ENCODE peak calls at places on chromosomes 11 and 22, in four cellular contexts. K is CD8-positive, alpha-beta memory T cell; Q is astrocyte; M is kidney. H is an unnamed sample. For H3K36me3, the result is how much of the 10 kb centered on the place peaks cover.

GRCh38 chr11:45678962-45679361 is 13.5 kb upstream of the CHST1 start:
- DNase-seq in K (no peak), Q (no peak), M (peak), H (no peak)

GRCh38 chr11:94325681-94326080 is 21.3 kb downstream of the IZUMO1R start:
- DNase-seq in K (peak), Q (no peak), M (no peak), H (peak)

GRCh38 chr11:75142714-75143419 is 8.0 kb upstream of the SLCO2B1 start:
- DNase-seq in K (peak), Q (peak), M (peak), H (peak)

GRCh38 chr22:23938328-23939016 is 22.5 kb downstream of the GSTT2B start:
- DNase-seq in K (no peak), Q (no peak), M (no peak), H (peak)

GRCh38 chr22:45357492-45357891 is 47.8 kb downstream of the FAM118A start:
- DNase-seq in K (no peak), Q (no peak), M (no peak), H (no peak)

GRCh38 chr22:49971232-49972162 is 10.9 kb downstream of the PIM3 start:
- DNase-seq in K (no peak), Q (no peak), M (peak), H (no peak)

GRCh38 chr11:60873533-60873932 is 6.2 kb downstream of the ZP1 start:
- DNase-seq in K (no peak), Q (no peak), M (no peak), H (no peak)

GRCh38 chr22:40753114-40753513 is 66.0 kb downstream of the SLC25A17 start:
- DNase-seq in K (no peak), Q (no peak), M (no peak), H (no peak)

GRCh38 chr22:45577746-45578523 is 75.3 kb downstream of the FBLN1 start:
- DNase-seq in K (peak), Q (peak), M (peak), H (peak)

GRCh38 chr11:68436985-68437926 is 23.3 kb upstream of the PPP6R3 start:
- DNase-seq in K (no peak), Q (peak), M (no peak), H (peak)

GRCh38 chr11:64220798-64221197 is 5.2 kb downstream of the TRPT1 start:
- DNase-seq in K (no peak), Q (no peak), M (no peak), H (no peak)

GRCh38 chr22:38110863-38111852 is 674 bp upstream of the BAIAP2L2 start:
- DNase-seq in K (no peak), Q (no peak), M (peak), H (no peak)

GRCh38 chr11:74769058-74769457 is 20.4 kb downstream of the RNF169 start:
- DNase-seq in K (no peak), Q (no peak), M (no peak), H (no peak)

GRCh38 chr11:2428322-2428795 is 16.0 kb downstream of the TRPM5 start:
- DNase-seq in K (peak), Q (peak), M (peak), H (peak)

GRCh38 chr11:91133361-91133760 is 910.5 kb upstream of the CHORDC1 start:
- DNase-seq in K (no peak), Q (peak), M (no peak), H (no peak)

GRCh38 chr11:34126959-34127848 is 21.8 kb downstream of the NAT10 start:
- DNase-seq in K (no peak), Q (no peak), M (no peak), H (peak)

GRCh38 chr11:110366234-110366633 is 63.5 kb upstream of the FDX1 start:
- DNase-seq in K (no peak), Q (peak), M (peak), H (peak)

GRCh38 chr11:121318848-121319834 is 26.6 kb downstream of the SC5D start:
- DNase-seq in K (no peak), Q (peak), M (no peak), H (peak)

GRCh38 chr22:39396156-39396796 is 3.3 kb upstream of the TAB1 start:
- DNase-seq in K (no peak), Q (no peak), M (peak), H (peak)

GRCh38 chr11:8382436-8383053 is 118.9 kb upstream of the LMO1 start:
- DNase-seq in K (no peak), Q (peak), M (no peak), H (peak)

GRCh38 chr11:112584674-112585073 is 324.0 kb upstream of the PLET1 start:
- DNase-seq in K (no peak), Q (no peak), M (no peak), H (peak)

GRCh38 chr11:121517996-121518395 is 65.2 kb upstream of the SORL1-AS1 start:
- DNase-seq in K (no peak), Q (no peak), M (no peak), H (no peak)

GRCh38 chr11:46800177-46800576 is 45.9 kb downstream of the CKAP5 start:
- DNase-seq in K (no peak), Q (no peak), M (no peak), H (no peak)

GRCh38 chr22:30968015-30968923 is at the start of gene MORC2:
- DNase-seq in K (no peak), Q (peak), M (peak), H (peak)
- H3K36me3 ChIP-seq in K (under half), Q (under half), M (under half), H (under half)

GRCh38 chr11:72703281-72704008 is 29.2 kb upstream of the PDE2A start:
- DNase-seq in K (no peak), Q (peak), M (peak), H (no peak)

GRCh38 chr11:72701466-72701865 is 27.2 kb upstream of the PDE2A start:
- DNase-seq in K (no peak), Q (no peak), M (peak), H (no peak)

GRCh38 chr11:72704028-72704782 is 30.0 kb upstream of the PDE2A start:
- DNase-seq in K (no peak), Q (no peak), M (peak), H (no peak)

GRCh38 chr11:72702096-72702495 is 27.9 kb upstream of the PDE2A start:
- DNase-seq in K (no peak), Q (no peak), M (peak), H (no peak)

GRCh38 chr11:72702842-72703241 is 28.6 kb upstream of the PDE2A start:
- DNase-seq in K (no peak), Q (no peak), M (peak), H (no peak)
- H3K36me3 ChIP-seq in K (under half), Q (under half), M (half or more), H (half or more)

GRCh38 chr22:29351042-29351441 is 35.5 kb upstream of the RASL10A start:
- DNase-seq in K (no peak), Q (no peak), M (no peak), H (no peak)
- H3K36me3 ChIP-seq in K (half or more), Q (half or more), M (half or more), H (under half)

GRCh38 chr11:96162816-96163499 is 180.0 kb downstream of the MAML2 start:
- DNase-seq in K (no peak), Q (peak), M (no peak), H (peak)
- H3K36me3 ChIP-seq in K (under half), Q (under half), M (under half), H (under half)